ENCODE peak calls at places on chromosomes 11 and 22, in nine cellular contexts. M, C, L, N, Y, Z, B, P and T are unnamed samples. For H3K4me1, the result is how much of the 10 kb centered on the place peaks cover.

GRCh38 chr11:127003260-127003981 is 2.9 kb upstream of the KIRREL3 start:
- DNase-seq in M (no peak), C (no peak), L (no peak), N (no peak), Y (no peak), Z (no peak), B (no peak), P (no peak), T (peak)

GRCh38 chr11:111299111-111300026 is 1.0 kb downstream of the POU2AF3 start:
- DNase-seq in M (peak), C (peak), L (no peak), N (peak), Y (peak), Z (peak), B (peak), P (peak), T (no peak)

GRCh38 chr11:27447288-27447914 is 25.2 kb downstream of the LGR4 start:
- DNase-seq in M (no peak), C (no peak), L (no peak), N (no peak), Y (no peak), Z (no peak), B (no peak), P (no peak), T (no peak)

GRCh38 chr11:477042-477715 is 27.1 kb downstream of the PTDSS2 start:
- DNase-seq in M (no peak), C (no peak), L (no peak), N (no peak), Y (no peak), Z (no peak), B (no peak), P (no peak), T (no peak)

GRCh38 chr22:25393121-25393805 is 171.2 kb upstream of the GRK3 start:
- DNase-seq in M (no peak), C (no peak), L (no peak), N (no peak), Y (no peak), Z (no peak), B (no peak), P (no peak), T (no peak)

GRCh38 chr11:103903005-103903404 is 133.4 kb upstream of the DDI1 start:
- DNase-seq in M (no peak), C (no peak), L (no peak), N (no peak), Y (no peak), Z (no peak), B (no peak), P (no peak), T (no peak)

GRCh38 chr11:3808846-3809623 is 675 bp downstream of the PGAP2 start:
- DNase-seq in M (peak), C (no peak), L (no peak), N (peak), Y (no peak), Z (no peak), B (no peak), P (no peak), T (no peak)

GRCh38 chr11:112082729-112083128 is 3.8 kb downstream of the TIMM8B start:
- DNase-seq in M (no peak), C (no peak), L (no peak), N (no peak), Y (no peak), Z (no peak), B (no peak), P (no peak), T (no peak)

GRCh38 chr11:134425816-134426536 is 13.9 kb upstream of the B3GAT1 start:
- DNase-seq in M (no peak), C (no peak), L (no peak), N (no peak), Y (no peak), Z (no peak), B (no peak), P (no peak), T (no peak)

GRCh38 chr22:46827072-46827780 is 64.8 kb downstream of the TBC1D22A start:
- DNase-seq in M (no peak), C (no peak), L (no peak), N (no peak), Y (no peak), Z (no peak), B (no peak), P (no peak), T (no peak)

GRCh38 chr11:12430351-12430750 is 53.0 kb downstream of the PARVA start:
- DNase-seq in M (no peak), C (no peak), L (no peak), N (no peak), Y (no peak), Z (no peak), B (no peak), P (no peak), T (no peak)

GRCh38 chr11:2445107-2445947 is 519 bp downstream of the KCNQ1 start:
- DNase-seq in M (peak), C (no peak), L (no peak), N (peak), Y (peak), Z (no peak), B (peak), P (no peak), T (no peak)

GRCh38 chr11:113967361-113967760 is 7.5 kb upstream of the HTR3A start:
- DNase-seq in M (no peak), C (no peak), L (no peak), N (no peak), Y (no peak), Z (no peak), B (no peak), P (no peak), T (no peak)

GRCh38 chr22:38247713-38248112 is 25.1 kb downstream of the TMEM184B start:
- DNase-seq in M (no peak), C (no peak), L (no peak), N (no peak), Y (no peak), Z (no peak), B (no peak), P (no peak), T (no peak)

GRCh38 chr11:64256300-64256699 is 5.0 kb downstream of the PLCB3 start:
- DNase-seq in M (no peak), C (no peak), L (no peak), N (no peak), Y (no peak), Z (no peak), B (no peak), P (no peak), T (no peak)

GRCh38 chr11:120696597-120696996 is 185.0 kb downstream of the GRIK4 start:
- DNase-seq in M (no peak), C (no peak), L (no peak), N (no peak), Y (no peak), Z (no peak), B (no peak), P (no peak), T (no peak)

GRCh38 chr11:101718406-101718805 is 134.6 kb upstream of the TRPC6 start:
- DNase-seq in M (no peak), C (no peak), L (no peak), N (no peak), Y (no peak), Z (no peak), B (no peak), P (no peak), T (no peak)

GRCh38 chr11:116553482-116553881 is 219.3 kb downstream of the BUD13 start:
- DNase-seq in M (no peak), C (no peak), L (no peak), N (no peak), Y (no peak), Z (no peak), B (no peak), P (no peak), T (no peak)

GRCh38 chr11:117145393-117145761 is 1.3 kb downstream of the PAFAH1B2 start:
- DNase-seq in M (no peak), C (no peak), L (no peak), N (no peak), Y (no peak), Z (no peak), B (no peak), P (no peak), T (peak)

GRCh38 chr22:47123827-47124442 is 361.5 kb downstream of the TBC1D22A start:
- DNase-seq in M (no peak), C (no peak), L (no peak), N (no peak), Y (no peak), Z (no peak), B (peak), P (no peak), T (no peak)

GRCh38 chr11:58659404-58659803 is 36.9 kb downstream of the CNTF start:
- DNase-seq in M (no peak), C (no peak), L (no peak), N (no peak), Y (no peak), Z (no peak), B (no peak), P (no peak), T (no peak)

GRCh38 chr11:21229224-21229623 is 559.8 kb downstream of the NELL1 start:
- DNase-seq in M (no peak), C (no peak), L (no peak), N (no peak), Y (no peak), Z (no peak), B (no peak), P (no peak), T (no peak)

GRCh38 chr11:82996966-82997606 is 74.6 kb downstream of the RAB30 start:
- DNase-seq in M (no peak), C (no peak), L (no peak), N (peak), Y (no peak), Z (no peak), B (no peak), P (no peak), T (no peak)

GRCh38 chr11:123020968-123021367 is 39.3 kb upstream of the BSX start:
- DNase-seq in M (no peak), C (no peak), L (no peak), N (no peak), Y (no peak), Z (no peak), B (no peak), P (no peak), T (peak)

GRCh38 chr11:67261942-67262681 is 4.2 kb upstream of the GRK2 start:
- DNase-seq in M (no peak), C (peak), L (no peak), N (no peak), Y (no peak), Z (peak), B (peak), P (peak), T (no peak)

GRCh38 chr11:67262731-67263675 is 3.3 kb upstream of the GRK2 start:
- DNase-seq in M (peak), C (peak), L (no peak), N (peak), Y (peak), Z (peak), B (peak), P (peak), T (peak)

GRCh38 chr11:67265633-67266423 is 445 bp upstream of the GRK2 start:
- DNase-seq in M (peak), C (peak), L (no peak), N (peak), Y (peak), Z (peak), B (peak), P (peak), T (peak)

GRCh38 chr11:67264886-67265632 is 1.2 kb upstream of the GRK2 start:
- DNase-seq in M (no peak), C (peak), L (no peak), N (no peak), Y (no peak), Z (no peak), B (peak), P (peak), T (no peak)

GRCh38 chr11:67264260-67264659 is 2.0 kb upstream of the GRK2 start:
- DNase-seq in M (no peak), C (peak), L (no peak), N (no peak), Y (no peak), Z (no peak), B (no peak), P (no peak), T (no peak)
- H3K4me1 ChIP-seq in M (under half), C (half or more), L (half or more), N (half or more), Y (under half), Z (half or more), B (under half), P (under half), T (under half)

GRCh38 chr11:43504316-43504950 is 145.7 kb downstream of the TTC17 start:
- DNase-seq in M (peak), C (no peak), L (no peak), N (no peak), Y (no peak), Z (no peak), B (no peak), P (peak), T (peak)

GRCh38 chr11:43508511-43508918 is 149.8 kb downstream of the TTC17 start:
- DNase-seq in M (no peak), C (no peak), L (no peak), N (no peak), Y (no peak), Z (no peak), B (no peak), P (no peak), T (no peak)

GRCh38 chr11:43507171-43507570 is 148.5 kb downstream of the TTC17 start:
- DNase-seq in M (no peak), C (no peak), L (no peak), N (no peak), Y (no peak), Z (no peak), B (no peak), P (no peak), T (no peak)

GRCh38 chr11:43505171-43505570 is 146.5 kb downstream of the TTC17 start:
- DNase-seq in M (no peak), C (no peak), L (no peak), N (no peak), Y (no peak), Z (no peak), B (no peak), P (no peak), T (no peak)

DNA sequence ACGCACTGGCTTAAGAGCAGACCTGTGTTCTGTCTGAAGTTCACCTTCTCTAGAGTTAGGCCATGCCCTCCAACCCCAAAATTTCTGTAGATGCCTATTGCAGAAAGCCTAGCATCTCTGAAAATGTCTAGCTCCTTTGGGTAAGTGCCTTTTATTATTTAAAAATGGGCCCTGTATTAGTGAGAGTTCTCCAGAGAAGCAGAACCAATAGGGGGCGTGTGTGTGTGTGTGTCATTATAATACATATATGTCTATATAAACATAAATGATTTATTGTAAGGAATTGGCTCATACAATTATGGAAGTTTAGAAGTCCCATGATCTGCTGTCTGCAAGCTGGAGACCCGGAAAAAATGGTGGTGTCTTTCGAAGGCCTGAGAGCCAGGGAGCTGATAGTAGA is 144.7 kb downstream of the TTC17 start:
- DNase-seq in M (no peak), C (no peak), L (no peak), N (no peak), Y (no peak), Z (no peak), B (no peak), P (no peak), T (no peak)
- TF ChIP-seq CTCF in M (no peak), C (no peak), L (no peak), N (no peak), Y (no peak), Z (no peak), B (no peak), P (no peak), T (no peak)

GRCh38 chr11:68373810-68374501 is 61.6 kb downstream of the LRP5 start:
- DNase-seq in M (peak), C (no peak), L (no peak), N (peak), Y (peak), Z (peak), B (no peak), P (no peak), T (peak)
- H3K4me3 ChIP-seq in M (no peak), C (no peak), L (peak), N (peak), Y (peak), Z (peak), B (no peak), P (peak), T (peak)

GRCh38 chr11:86497836-86498235 is 123.1 kb downstream of the CCDC81 start:
- DNase-seq in M (no peak), C (no peak), L (no peak), N (no peak), Y (no peak), Z (no peak), B (no peak), P (no peak), T (no peak)
- H3K4me1 ChIP-seq in M (under half), C (under half), L (under half), N (under half), Y (under half), Z (under half), B (under half), P (under half), T (under half)

GRCh38 chr11:66268953-66269906 is 791 bp downstream of the RAB1B start:
- DNase-seq in M (no peak), C (no peak), L (no peak), N (no peak), Y (no peak), Z (no peak), B (no peak), P (no peak), T (no peak)
- TF ChIP-seq CTCF in M (no peak), C (no peak), L (no peak), N (no peak), Y (peak), Z (peak), B (no peak), P (no peak), T (peak)

GRCh38 chr11:77436969-77437368 is 36.9 kb downstream of the PAK1 start:
- DNase-seq in M (no peak), C (no peak), L (no peak), N (no peak), Y (no peak), Z (no peak), B (no peak), P (no peak), T (no peak)
- H3K4me3 ChIP-seq in M (no peak), C (no peak), L (no peak), N (no peak), Y (no peak), Z (no peak), B (no peak), P (no peak), T (no peak)

GRCh38 chr11:63012450-63013238 is 3.0 kb downstream of the SLC22A8 start:
- DNase-seq in M (no peak), C (peak), L (no peak), N (peak), Y (no peak), Z (no peak), B (no peak), P (no peak), T (no peak)
- H3K4me1 ChIP-seq in M (under half), C (under half), L (under half), N (under half), Y (under half), Z (under half), B (under half), P (under half), T (under half)

GRCh38 chr22:36383110-36383581 is 4.6 kb downstream of the MYH9 start:
- DNase-seq in M (no peak), C (no peak), L (no peak), N (peak), Y (no peak), Z (no peak), B (no peak), P (no peak), T (no peak)

GRCh38 chr22:36386900-36387663 is 685 bp downstream of the MYH9 start:
- DNase-seq in M (peak), C (peak), L (peak), N (peak), Y (peak), Z (peak), B (peak), P (peak), T (peak)

GRCh38 chr22:36385491-36386350 is 2.0 kb downstream of the MYH9 start:
- DNase-seq in M (peak), C (peak), L (no peak), N (peak), Y (peak), Z (no peak), B (peak), P (peak), T (peak)

GRCh38 chr22:36386351-36386899 is 1.3 kb downstream of the MYH9 start:
- DNase-seq in M (no peak), C (no peak), L (no peak), N (no peak), Y (peak), Z (peak), B (peak), P (no peak), T (peak)

DNA sequence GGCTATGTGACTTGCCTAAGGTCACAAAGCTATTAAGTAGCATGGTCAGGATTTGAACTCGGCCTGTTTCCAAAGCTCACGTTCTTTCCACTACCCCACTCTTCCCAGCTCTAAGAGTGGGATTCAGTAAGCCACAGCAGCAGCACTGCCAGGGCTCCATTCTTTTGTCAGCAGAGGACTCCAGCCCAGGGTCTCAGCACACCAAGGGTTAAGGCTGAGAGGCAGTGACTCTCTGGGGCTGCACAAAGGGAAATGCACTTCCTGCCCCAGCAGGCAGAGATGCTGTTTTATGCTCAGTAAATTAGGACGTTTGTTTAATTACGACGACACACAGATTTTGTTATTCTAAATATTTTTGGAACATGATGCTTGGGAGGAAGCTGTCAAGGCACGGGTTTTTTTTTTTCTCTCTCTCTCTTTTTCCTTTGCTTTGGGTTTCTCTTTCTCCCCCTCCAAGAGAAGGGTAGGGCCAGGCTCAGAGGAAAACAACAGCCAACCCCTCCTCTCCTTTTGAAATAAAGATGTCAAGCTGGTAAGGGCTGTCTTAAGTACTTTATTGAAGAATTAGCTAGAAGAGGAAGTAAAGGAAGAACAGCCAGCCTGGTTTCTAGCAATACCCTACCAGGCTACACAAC is 2.9 kb downstream of the MYH9 start:
- DNase-seq in M (no peak), C (no peak), L (no peak), N (no peak), Y (no peak), Z (no peak), B (no peak), P (no peak), T (no peak)
- TF ChIP-seq CTCF in M (no peak), C (no peak), L (no peak), N (no peak), Y (no peak), Z (peak), B (no peak), P (peak), T (no peak)

DNA sequence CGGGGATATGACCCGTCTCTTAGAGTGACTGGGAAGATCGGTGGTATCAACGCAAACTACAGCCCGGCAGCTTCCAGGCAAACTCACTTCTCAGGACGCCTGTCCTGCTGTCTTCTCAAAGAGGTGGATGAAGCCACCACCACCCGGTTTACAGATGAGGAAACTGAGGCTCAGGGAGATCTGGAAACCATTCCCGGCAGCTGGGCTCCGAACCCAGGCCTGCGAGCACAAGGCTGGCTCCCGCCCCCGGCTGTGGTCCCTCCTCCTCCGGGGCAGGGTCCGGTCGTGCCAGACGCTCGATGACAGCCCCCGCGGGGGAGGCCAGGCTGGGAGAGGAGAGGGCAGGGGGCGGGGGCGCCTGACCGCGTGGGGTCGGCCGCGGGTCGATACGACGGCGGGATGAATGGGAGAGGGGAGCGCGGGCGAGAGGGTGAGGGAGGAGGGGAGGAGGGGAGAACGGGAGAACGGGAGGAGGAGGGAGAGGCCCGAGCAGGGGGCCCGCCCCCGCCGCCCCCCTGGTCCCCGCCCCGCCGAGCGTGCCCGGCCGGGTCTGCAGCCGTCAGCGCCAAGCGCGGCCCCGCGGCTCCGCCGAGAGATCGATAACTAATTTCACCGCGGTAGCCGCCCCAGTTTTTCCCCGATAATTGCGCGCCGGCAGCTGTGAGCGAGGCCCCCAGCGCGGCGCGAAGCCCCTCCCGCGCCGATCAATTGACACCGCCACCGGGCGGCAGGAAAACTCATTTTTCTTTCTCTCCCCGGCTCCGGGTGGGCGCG is 14.0 kb downstream of the IGLL1 start:
- DNase-seq in M (peak), C (peak), L (peak), N (no peak), Y (no peak), Z (peak), B (no peak), P (peak), T (peak)
- H3K4me3 ChIP-seq in M (no peak), C (peak), L (peak), N (peak), Y (peak), Z (peak), B (peak), P (peak), T (peak)